ENCODE peak calls at places on chromosome 9, in four cellular contexts. C is AG04449, K is AG10803, J is IMR-90. Q is an unnamed sample.

GRCh38 chr9:87588339-87588738 is 90.7 kb downstream of the DAPK1 start:
- DNase-seq in C (no peak), J (no peak), K (no peak), Q (no peak)

GRCh38 chr9:70498866-70499265 is 84.4 kb upstream of the KLF9 start:
- DNase-seq in C (no peak), K (no peak), J (no peak), Q (no peak)

GRCh38 chr9:27460225-27461023 is 63.7 kb upstream of the IFNK start:
- DNase-seq in C (no peak), K (peak), J (no peak), Q (peak)

GRCh38 chr9:36276840-36277239 is 18.6 kb upstream of the GNE start:
- DNase-seq in C (peak), K (peak), J (peak), Q (peak)

GRCh38 chr9:107606149-107606790 is 116.7 kb upstream of the KLF4 start:
- DNase-seq in K (no peak), C (no peak), J (no peak), Q (no peak)

GRCh38 chr9:78713746-78714405 is 417.0 kb downstream of the PSAT1 start:
- DNase-seq in K (peak), C (peak), J (peak), Q (peak)

GRCh38 chr9:96655198-96655851 is at the start of gene PRXL2C:
- DNase-seq in C (no peak), J (peak), K (peak), Q (peak)

GRCh38 chr9:3903906-3904305 is 378.1 kb upstream of the RFX3 start:
- DNase-seq in C (no peak), J (no peak), K (no peak), Q (no peak)

GRCh38 chr9:94870465-94870792 is 143.9 kb downstream of the AOPEP start:
- DNase-seq in K (no peak), J (no peak), C (no peak), Q (no peak)

GRCh38 chr9:33167949-33168535 is 906 bp upstream of the B4GALT1 start:
- DNase-seq in J (no peak), K (no peak), C (no peak), Q (no peak)

GRCh38 chr9:77854258-77854915 is 177.2 kb downstream of the GNAQ start:
- DNase-seq in C (no peak), K (no peak), J (no peak), Q (no peak)

GRCh38 chr9:18255158-18255629 is 218.8 kb upstream of the ADAMTSL1 start:
- DNase-seq in K (peak), J (peak), C (peak), Q (peak)

GRCh38 chr9:21919377-21920362 is 74.5 kb downstream of the CDKN2A start:
- DNase-seq in J (peak), K (peak), C (peak), Q (peak)

GRCh38 chr9:135339378-135339973 is 140.1 kb upstream of the PPP1R26 start:
- DNase-seq in J (no peak), K (no peak), C (no peak), Q (no peak)

GRCh38 chr9:69532359-69532758 is 139.8 kb downstream of the APBA1 start:
- DNase-seq in C (no peak), J (peak), K (no peak), Q (peak)

GRCh38 chr9:100294341-100294740 is 58.4 kb downstream of the TEX10 start:
- DNase-seq in K (no peak), J (peak), C (no peak), Q (no peak)

GRCh38 chr9:108928386-108928785 is 5.5 kb downstream of the ELP1 start:
- DNase-seq in C (no peak), J (no peak), K (no peak), Q (no peak)

DNA sequence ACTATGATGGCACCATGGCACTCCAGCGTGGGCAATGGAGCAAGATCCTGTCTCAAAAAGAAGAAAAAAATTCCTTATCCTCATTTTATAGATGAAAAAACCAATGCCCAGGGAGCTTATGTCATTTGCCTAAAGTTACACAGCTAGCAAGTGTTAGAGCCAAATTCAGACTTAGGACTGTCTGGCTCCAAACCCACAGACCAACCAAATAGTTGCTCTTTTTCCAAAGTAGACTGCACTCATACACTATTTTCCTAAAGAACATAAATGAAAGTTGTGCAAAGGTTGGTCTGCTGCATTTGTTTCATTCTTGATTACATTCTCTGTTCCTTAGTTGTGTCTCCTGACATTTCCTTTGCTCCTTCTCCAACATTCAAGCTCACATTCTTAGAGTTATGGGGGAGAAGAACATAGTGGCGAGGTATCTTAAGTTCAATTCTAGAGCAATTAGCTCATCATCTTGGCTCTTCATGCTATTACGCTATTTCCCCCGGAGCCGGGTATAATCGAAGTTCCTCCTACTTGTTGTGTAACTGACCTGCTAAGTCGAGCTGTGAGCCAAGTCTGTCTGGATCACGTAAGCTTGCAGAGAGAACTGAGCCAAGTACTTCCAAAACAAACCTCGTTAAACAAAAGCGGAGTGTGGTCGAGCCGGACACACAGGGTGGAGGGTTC is 138.3 kb downstream of the RFK start:
- DNase-seq in C (peak), J (peak), K (peak), Q (peak)
- H3K4me3 ChIP-seq in C (no peak), J (peak), K (peak), Q (peak)

GRCh38 chr9:130390986-130391385 is 53.8 kb upstream of the ASS1 start:
- DNase-seq in J (no peak), C (no peak), K (no peak), Q (no peak)
- TF ChIP-seq CTCF in J (no peak), C (no peak), K (no peak), Q (no peak)

DNA sequence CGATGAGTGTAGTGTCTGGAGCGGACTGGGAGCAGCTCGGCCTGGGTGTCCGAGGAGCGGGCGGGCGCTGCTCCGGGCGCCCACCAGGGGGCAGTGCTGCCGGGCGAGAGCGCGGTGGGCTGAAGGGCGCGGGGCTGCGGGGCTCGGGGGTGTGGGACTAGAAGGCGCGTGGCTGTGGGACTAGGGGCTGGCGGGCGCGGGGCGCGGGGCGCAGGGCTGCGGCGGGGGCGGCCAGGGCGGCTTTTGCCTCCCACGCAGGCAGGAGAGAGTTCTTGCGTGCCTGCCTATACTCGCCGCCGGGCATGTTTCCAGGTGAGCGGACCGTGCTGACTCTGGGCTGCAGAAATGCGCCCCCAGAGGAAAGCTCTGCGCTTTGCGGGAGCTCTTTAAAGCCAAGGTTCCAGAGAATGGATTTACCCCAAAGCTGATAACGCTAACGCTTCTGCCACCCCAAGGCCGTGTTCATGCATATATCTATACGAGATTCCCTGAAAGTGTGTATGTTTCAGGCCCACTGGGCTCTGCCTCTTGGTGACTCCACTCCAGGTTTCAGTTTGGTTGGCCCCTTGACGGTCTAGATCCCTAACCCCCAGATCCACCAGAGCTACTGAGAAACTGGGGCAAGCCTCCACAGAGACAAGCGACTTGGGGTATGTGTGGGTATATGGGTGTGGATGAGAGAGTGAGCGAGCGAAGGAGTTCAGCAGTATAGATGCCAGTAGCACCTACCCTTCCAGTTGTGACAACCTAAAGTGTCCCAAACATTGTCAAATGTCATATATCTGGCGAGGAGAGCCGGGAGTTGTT is 56.2 kb downstream of the ACER2 start:
- DNase-seq in C (no peak), K (peak), J (peak), Q (peak)
- H3K4me3 ChIP-seq in C (peak), K (peak), J (peak), Q (peak)

GRCh38 chr9:2727966-2728613 is 10.8 kb downstream of the KCNV2 start:
- DNase-seq in C (no peak), J (peak), K (peak), Q (peak)
- TF ChIP-seq CTCF in C (peak), J (peak), K (peak), Q (peak)

GRCh38 chr9:120714846-120715231 is 569 bp upstream of the MEGF9 start:
- DNase-seq in C (no peak), J (no peak), K (no peak), Q (no peak)

GRCh38 chr9:120714088-120714845 is at the start of gene MEGF9:
- DNase-seq in J (peak), K (peak), C (peak), Q (peak)

GRCh38 chr9:120717194-120717593 is 2.9 kb upstream of the MEGF9 start:
- DNase-seq in C (no peak), J (no peak), K (no peak), Q (no peak)

GRCh38 chr9:120716483-120716882 is 2.2 kb upstream of the MEGF9 start:
- DNase-seq in J (no peak), C (no peak), K (no peak), Q (no peak)

GRCh38 chr9:120715331-120715924 is 1.2 kb upstream of the MEGF9 start:
- DNase-seq in C (no peak), K (peak), J (peak), Q (peak)
- H3K4me3 ChIP-seq in C (peak), K (peak), J (no peak), Q (peak)

DNA sequence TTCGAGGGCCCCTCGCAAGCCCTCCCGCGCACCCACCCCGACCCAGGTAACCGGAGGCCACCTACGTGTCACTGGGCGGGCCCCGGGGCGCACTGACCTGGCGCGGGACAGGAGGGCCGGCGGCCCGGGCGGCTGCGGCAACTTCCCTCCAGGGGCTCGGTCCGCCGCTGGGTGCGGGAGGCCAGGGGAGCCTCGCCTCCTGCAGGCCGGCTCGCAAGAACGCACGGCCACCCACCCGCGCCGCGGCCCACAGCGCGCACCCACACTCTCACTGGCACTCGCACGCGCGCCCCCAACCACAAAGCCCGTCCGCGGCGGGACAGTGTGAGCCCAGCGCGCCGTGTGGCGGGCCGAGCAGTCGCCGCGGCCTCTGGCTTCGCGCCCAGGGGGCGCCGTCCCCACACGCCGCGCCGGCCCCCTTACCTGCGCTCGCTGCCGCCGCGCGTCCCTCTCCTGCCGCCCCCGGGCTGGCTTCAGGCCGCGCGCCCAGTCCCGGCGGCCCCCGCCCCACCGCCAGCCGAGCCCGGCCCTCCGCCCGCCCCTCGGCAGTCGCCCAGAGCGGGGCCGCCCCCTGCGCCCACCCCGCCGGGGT is 430 bp downstream of the LPAR1 start:
- DNase-seq in J (peak), K (peak), C (no peak), Q (peak)
- TF ChIP-seq CTCF in J (peak), K (peak), C (peak), Q (no peak)

DNA sequence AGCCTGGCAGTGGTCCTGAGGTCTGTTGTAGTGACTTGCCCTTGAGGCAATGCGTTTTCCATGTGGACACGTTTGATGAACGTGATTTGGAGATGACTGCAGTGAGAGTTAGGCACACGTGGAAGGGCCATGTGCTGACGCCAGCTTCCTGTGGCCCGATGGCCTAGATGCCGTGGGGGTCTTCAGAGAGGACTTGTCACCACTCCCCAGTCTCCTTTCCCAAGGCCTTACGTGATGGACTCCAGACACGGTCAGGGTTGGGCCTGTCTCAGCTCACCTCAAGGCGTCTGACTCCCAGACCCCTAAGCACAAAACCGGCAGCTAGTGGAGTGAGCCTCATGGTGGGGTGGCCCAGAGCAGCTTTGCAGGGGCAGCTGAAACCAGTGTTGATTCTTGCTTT is 92.9 kb downstream of the ANGPTL2 start:
- DNase-seq in C (no peak), K (no peak), J (no peak), Q (no peak)
- H3K4me3 ChIP-seq in C (no peak), K (no peak), J (no peak), Q (no peak)

DNA sequence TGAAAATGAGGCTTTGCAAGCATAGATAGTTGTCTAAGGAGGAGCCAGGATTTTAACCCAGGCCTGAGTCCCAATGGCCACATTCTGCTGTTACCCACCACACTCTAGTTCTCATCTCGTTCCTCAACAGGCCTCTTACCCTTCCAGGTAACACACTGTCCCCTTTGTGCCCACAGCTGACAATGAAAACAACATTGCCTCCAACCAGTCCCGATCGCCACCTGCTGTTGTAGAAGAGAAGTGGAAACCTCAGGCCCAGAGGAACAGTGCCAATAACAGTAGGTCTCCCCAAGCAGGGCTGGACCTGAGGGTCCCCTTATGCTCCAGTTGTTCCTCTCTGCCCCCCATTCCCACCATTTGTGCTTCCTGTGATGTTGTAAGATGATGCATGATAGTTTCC is 30.4 kb downstream of the AMBP start:
- DNase-seq in C (no peak), J (no peak), K (peak), Q (peak)
- TF ChIP-seq CTCF in C (peak), J (peak), K (peak), Q (peak)